ENCODE peak calls at places on chromosomes 5 and 9, in six cellular contexts. V is body of pancreas; Z is adipocyte; K is CD8-positive, alpha-beta memory T cell; M is heart right ventricle; Q is PC-3. N is an unnamed sample. For H3K4me1 and H3K9me3, the result is how much of the 10 kb centered on the place peaks cover.

GRCh38 chr5:154753792-154754191 is 1.4 kb upstream of the LARP1 start:
- DNase-seq in V (peak), Z (peak), K (no peak), M (peak), Q (no peak), N (no peak)

GRCh38 chr9:124284940-124285441 is 27.2 kb downstream of the NEK6 start:
- DNase-seq in V (no peak), Z (no peak), K (no peak), M (no peak), Q (no peak), N (no peak)

GRCh38 chr5:53031695-53032096 is 42.5 kb downstream of the ITGA2 start:
- DNase-seq in V (no peak), Z (peak), K (no peak), M (no peak), Q (peak), N (no peak)

GRCh38 chr5:133981714-133982113 is 13.3 kb upstream of the C5orf15 start:
- DNase-seq in V (no peak), Z (no peak), K (no peak), M (no peak), Q (no peak), N (no peak)

GRCh38 chr5:72210913-72211670 is 103.8 kb downstream of the MAP1B start:
- DNase-seq in V (peak), Z (peak), K (no peak), M (peak), Q (peak), N (no peak)

GRCh38 chr9:114098660-114099522 is at the start of gene KIF12:
- DNase-seq in V (peak), Z (peak), K (no peak), M (no peak), Q (peak), N (no peak)

GRCh38 chr5:54007822-54008777 is 302.3 kb downstream of the ARL15 start:
- DNase-seq in V (peak), Z (peak), K (no peak), M (no peak), Q (no peak), N (no peak)

GRCh38 chr9:103242486-103242885 is 247.4 kb downstream of the CYLC2 start:
- DNase-seq in V (no peak), Z (no peak), K (no peak), M (no peak), Q (no peak), N (no peak)

GRCh38 chr9:98191615-98192502 is 578 bp downstream of the CORO2A start:
- DNase-seq in V (peak), Z (peak), K (peak), M (peak), Q (peak), N (no peak)

GRCh38 chr9:28439688-28440087 is 866.4 kb upstream of the C9orf72 start:
- DNase-seq in V (no peak), Z (no peak), K (no peak), M (no peak), Q (peak), N (no peak)

GRCh38 chr5:168984135-168984675 is 316.7 kb downstream of the SLIT3 start:
- DNase-seq in V (no peak), Z (no peak), K (no peak), M (no peak), Q (no peak), N (no peak)

GRCh38 chr9:83955985-83956287 is 24.1 kb downstream of the HNRNPK start:
- DNase-seq in V (no peak), Z (no peak), K (no peak), M (no peak), Q (no peak), N (no peak)

GRCh38 chr9:137301086-137301947 is 754 bp downstream of the NRARP start:
- DNase-seq in V (peak), Z (peak), K (no peak), M (peak), Q (peak), N (no peak)

GRCh38 chr5:128667751-128668150 is 129.7 kb upstream of the FBN2 start:
- DNase-seq in V (no peak), Z (no peak), K (no peak), M (no peak), Q (peak), N (no peak)

GRCh38 chr5:10903786-10904560 is 142.9 kb upstream of the DAP start:
- DNase-seq in V (no peak), Z (no peak), K (no peak), M (no peak), Q (peak), N (no peak)

GRCh38 chr9:77991191-77991590 is 40.4 kb downstream of the GNAQ start:
- DNase-seq in V (no peak), Z (no peak), K (no peak), M (no peak), Q (no peak), N (no peak)

GRCh38 chr9:124215551-124215910 is 42.2 kb upstream of the NEK6 start:
- DNase-seq in V (no peak), Z (no peak), K (no peak), M (no peak), Q (no peak), N (peak)

GRCh38 chr9:124206391-124206790 is 51.4 kb upstream of the NEK6 start:
- DNase-seq in V (no peak), Z (no peak), K (no peak), M (no peak), Q (no peak), N (no peak)

GRCh38 chr5:17837757-17838156 is 203.5 kb downstream of the TAF11L14 start:
- DNase-seq in V (no peak), Z (no peak), K (no peak), M (no peak), Q (no peak), N (no peak)

GRCh38 chr5:149445739-149446369 is 66.8 kb upstream of the IL17B start:
- DNase-seq in V (no peak), Z (peak), K (no peak), M (no peak), Q (peak), N (no peak)

GRCh38 chr9:31140316-31140715 is 1244.1 kb upstream of the ACO1 start:
- DNase-seq in V (no peak), Z (peak), K (no peak), M (no peak), Q (peak), N (no peak)

GRCh38 chr5:157481255-157481654 is 21.2 kb downstream of the NIPAL4 start:
- DNase-seq in V (no peak), Z (no peak), K (no peak), M (no peak), Q (no peak), N (no peak)

GRCh38 chr9:125772740-125773139 is 25.6 kb downstream of the PBX3 start:
- DNase-seq in V (no peak), Z (no peak), K (no peak), M (no peak), Q (no peak), N (no peak)

GRCh38 chr5:111512026-111512405 is 319 bp downstream of the STARD4 start:
- DNase-seq in V (no peak), Z (peak), K (no peak), M (no peak), Q (peak), N (peak)

GRCh38 chr5:168324864-168325615 is 33.6 kb downstream of the WWC1 start:
- DNase-seq in V (peak), Z (no peak), K (no peak), M (no peak), Q (peak), N (peak)

GRCh38 chr5:173327084-173327947 is 898 bp downstream of the STC2 start:
- DNase-seq in V (peak), Z (peak), K (no peak), M (no peak), Q (no peak), N (no peak)

GRCh38 chr5:61926911-61927310 is 379.1 kb upstream of the KIF2A start:
- DNase-seq in V (no peak), Z (no peak), K (no peak), M (no peak), Q (no peak), N (no peak)

GRCh38 chr9:74589576-74589975 is 92.4 kb downstream of the RORB start:
- DNase-seq in V (no peak), Z (no peak), K (no peak), M (no peak), Q (no peak), N (no peak)
- H3K4me1 ChIP-seq in V (under half), Z (under half), K (under half), M (under half), Q (under half), N (under half)

DNA sequence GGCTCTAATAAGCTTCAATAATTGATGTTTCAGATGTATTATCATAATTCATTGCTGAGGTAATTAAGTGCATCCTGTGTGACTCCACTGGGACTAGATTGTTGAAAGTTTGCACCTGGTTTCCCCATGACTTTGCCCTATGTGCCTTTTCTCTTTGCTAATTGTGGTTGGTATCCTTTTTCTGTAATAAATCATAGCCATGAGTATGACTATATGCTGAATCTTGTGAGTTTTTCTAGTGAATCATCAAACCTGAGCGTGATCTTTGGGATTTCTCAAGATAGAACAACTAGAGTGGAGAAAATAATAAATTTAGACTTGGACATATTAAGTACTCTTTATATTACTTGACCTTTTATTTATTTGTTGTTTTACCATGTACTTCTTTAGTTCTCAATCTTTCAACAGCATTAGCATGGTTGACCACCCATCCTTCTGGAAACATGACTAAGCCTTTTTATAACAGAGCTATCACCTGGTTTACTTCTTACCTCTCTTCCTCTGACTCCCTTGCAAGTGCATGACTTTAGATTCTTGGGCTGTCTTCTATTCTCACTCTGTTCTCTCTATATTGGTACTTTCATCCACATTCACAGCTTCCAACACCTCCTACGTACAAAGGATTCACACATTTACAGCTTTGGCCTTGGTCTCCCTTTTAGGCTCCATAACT is 239.6 kb upstream of the TAS2R1 start:
- DNase-seq in V (no peak), Z (peak), K (no peak), M (no peak), Q (peak), N (no peak)
- H3K9me3 ChIP-seq in V (under half), Z (under half), K (under half), M (under half), Q (under half), N (under half)

DNA sequence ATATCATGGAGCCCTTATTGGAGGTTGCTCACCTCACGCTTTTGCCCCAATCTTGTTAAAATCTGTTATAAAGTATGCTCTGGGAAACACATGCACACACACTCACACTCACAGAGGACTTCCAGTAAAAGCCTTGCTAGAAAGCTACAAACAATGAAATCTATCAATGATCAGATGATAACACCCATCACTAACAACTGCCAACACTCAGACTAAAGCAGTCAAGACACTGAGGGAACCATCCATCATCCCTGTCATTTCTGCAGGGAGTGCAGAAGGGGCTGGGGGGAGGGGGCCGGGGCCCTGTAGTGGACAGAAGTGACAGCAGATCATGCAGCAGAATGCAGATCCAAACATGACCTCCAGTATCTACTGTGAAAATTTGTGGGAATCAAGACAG is 179.1 kb downstream of the AOPEP start:
- DNase-seq in V (no peak), Z (no peak), K (no peak), M (no peak), Q (no peak), N (no peak)
- H3K4me1 ChIP-seq in V (under half), Z (under half), K (under half), M (under half), Q (under half), N (under half)

GRCh38 chr9:21889673-21890072 is 87.2 kb downstream of the MTAP start:
- DNase-seq in V (no peak), Z (no peak), K (no peak), M (no peak), Q (no peak), N (no peak)

DNA sequence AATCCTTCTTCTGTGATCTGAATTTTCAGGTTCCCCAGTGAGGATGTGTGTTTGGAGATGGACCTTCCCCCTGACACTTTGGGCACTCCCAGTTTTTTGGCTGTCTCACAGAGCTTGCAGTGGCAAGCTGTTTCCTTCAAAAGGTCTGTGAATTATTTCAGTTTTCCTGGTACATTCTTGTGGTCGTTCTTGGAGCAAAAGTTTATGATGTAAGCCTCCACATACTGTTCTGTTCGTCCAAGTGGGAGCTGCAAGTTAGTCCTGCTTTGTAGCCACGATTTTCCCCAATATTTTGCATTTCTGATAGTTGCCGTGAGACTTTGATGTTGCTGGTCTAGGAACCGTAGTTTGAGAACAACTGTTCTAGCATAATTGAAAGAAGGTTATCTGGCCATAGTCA is 88.3 kb downstream of the MTAP start:
- DNase-seq in V (no peak), Z (no peak), K (no peak), M (no peak), Q (no peak), N (no peak)
- H3K9me3 ChIP-seq in V (under half), Z (under half), K (under half), M (under half), Q (under half), N (under half)

DNA sequence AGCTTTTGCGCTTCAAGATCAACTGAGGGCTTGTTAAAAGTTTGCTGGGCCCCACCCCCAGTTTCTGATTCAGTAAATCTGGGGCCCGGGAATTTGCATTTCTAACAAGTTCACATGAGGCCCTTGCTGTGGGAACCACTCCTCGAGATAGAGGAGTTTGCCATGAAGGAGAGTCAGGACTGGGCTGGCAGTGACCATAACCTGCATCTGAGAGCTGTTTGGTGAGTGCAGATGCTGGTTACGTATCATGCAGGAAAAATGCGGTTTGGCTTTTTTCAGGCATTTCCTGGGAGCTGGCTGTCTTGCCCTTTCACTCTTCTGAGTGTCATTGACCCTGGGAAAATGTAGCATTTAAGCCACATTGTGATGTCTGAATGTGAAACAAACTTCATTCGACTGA is 9.4 kb upstream of the ANGPTL2 start:
- DNase-seq in V (no peak), Z (peak), K (no peak), M (no peak), Q (peak), N (no peak)
- H3K4me1 ChIP-seq in V (under half), Z (half or more), K (under half), M (half or more), Q (under half), N (under half)

GRCh38 chr9:95053611-95054440 is 263.7 kb downstream of the FANCC start:
- DNase-seq in V (no peak), Z (peak), K (no peak), M (no peak), Q (no peak), N (no peak)
- H3K9me3 ChIP-seq in V (under half), Z (under half), K (under half), M (under half), Q (under half), N (under half)

GRCh38 chr9:121268598-121269029 is 652 bp downstream of the GSN start:
- DNase-seq in V (no peak), Z (no peak), K (no peak), M (no peak), Q (no peak), N (no peak)
- H3K4me1 ChIP-seq in V (under half), Z (half or more), K (under half), M (half or more), Q (under half), N (under half)

GRCh38 chr9:6793203-6793602 is 35.4 kb downstream of the KDM4C start:
- DNase-seq in V (no peak), Z (no peak), K (no peak), M (no peak), Q (no peak), N (no peak)
- H3K9me3 ChIP-seq in V (under half), Z (under half), K (under half), M (under half), Q (under half), N (under half)

N was measured in RWPE2.